ENCODE peak calls at places on chromosomes 2 and 18, in five cellular contexts. M is endodermal cell, N is HCT116, V is fibroblast of pulmonary artery, W is fibroblast of villous mesenchyme. H is an unnamed sample.

GRCh38 chr2:117755768-117756167 is 58.7 kb upstream of the DDX18 start:
- DNase-seq in M (peak; percentile 50), N (no peak), V (no peak), W (no peak), H (no peak)

GRCh38 chr2:95158441-95158840 is 1.2 kb downstream of the ZNF514 start:
- DNase-seq in M (no peak), N (no peak), V (no peak), W (no peak), H (no peak)

GRCh38 chr2:210667726-210668125 is 111.3 kb downstream of the CPS1 start:
- DNase-seq in M (no peak), N (no peak), V (no peak), W (no peak), H (peak; percentile 56)

GRCh38 chr2:215711484-215712034 is 275.7 kb upstream of the FN1 start:
- DNase-seq in M (no peak), N (no peak), V (peak; percentile 86), W (peak; percentile 67), H (peak; percentile 83)

GRCh38 chr2:68124321-68124720 is 33.4 kb upstream of the PNO1 start:
- DNase-seq in M (no peak), N (no peak), V (no peak), W (no peak), H (peak; percentile 40)

GRCh38 chr2:23005469-23005868 is 379.5 kb upstream of the KLHL29 start:
- DNase-seq in M (no peak), N (no peak), V (no peak), W (no peak), H (no peak)

GRCh38 chr2:6202756-6203155 is 510.6 kb downstream of the SOX11 start:
- DNase-seq in M (no peak), N (no peak), V (no peak), W (no peak), H (no peak)

GRCh38 chr2:36569267-36569860 is 28.6 kb downstream of the FEZ2 start:
- DNase-seq in M (no peak), N (no peak), V (no peak), W (peak; percentile 36), H (no peak)

GRCh38 chr2:120893874-120894584 is 158.4 kb downstream of the GLI2 start:
- DNase-seq in M (peak; percentile 82), N (no peak), V (no peak), W (no peak), H (no peak)

GRCh38 chr2:231270221-231271114 is 72.0 kb downstream of the ARMC9 start:
- DNase-seq in M (no peak), N (no peak), V (no peak), W (peak; percentile 56), H (peak; percentile 12)

GRCh38 chr2:204251118-204251757 is 294.0 kb upstream of the PARD3B start:
- DNase-seq in M (no peak), N (no peak), V (no peak), W (no peak), H (no peak)

GRCh38 chr18:47826157-47827074 is 104.0 kb downstream of the SMAD2 start:
- DNase-seq in M (no peak), N (no peak), V (no peak), W (no peak), H (no peak)

GRCh38 chr18:32576296-32576916 is 105.7 kb upstream of the GAREM1 start:
- DNase-seq in M (peak; percentile 74), N (no peak), V (peak; percentile 36), W (no peak), H (no peak)

GRCh38 chr2:241771286-241772062 is 5.1 kb upstream of the GAL3ST2 start:
- DNase-seq in M (peak; percentile 75), N (no peak), V (peak; percentile 33), W (peak; percentile 55), H (peak; percentile 39)

GRCh38 chr2:152367547-152368250 is 32.7 kb downstream of the FMNL2 start:
- DNase-seq in M (no peak), N (no peak), V (no peak), W (peak; percentile 97), H (no peak)

GRCh38 chr2:126778561-126779285 is 120.0 kb upstream of the TEX51 start:
- DNase-seq in M (peak; percentile 66), N (no peak), V (no peak), W (no peak), H (no peak)

GRCh38 chr2:45889053-45889452 is 237.6 kb downstream of the PRKCE start:
- DNase-seq in M (peak; percentile 65), N (no peak), V (peak; percentile 13), W (peak; percentile 69), H (no peak)

GRCh38 chr2:241150660-241151530 is 628 bp downstream of the PPP1R7 start:
- DNase-seq in M (no peak), N (no peak), V (peak; percentile 5), W (peak; percentile 12), H (no peak)

GRCh38 chr2:109290887-109291675 is 162.1 kb downstream of the SH3RF3 start:
- DNase-seq in M (no peak), N (no peak), V (peak; percentile 21), W (peak; percentile 25), H (no peak)

GRCh38 chr18:8045890-8046289 is 478.8 kb downstream of the PTPRM start:
- DNase-seq in M (no peak), N (peak; percentile 15), V (no peak), W (no peak), H (no peak)

GRCh38 chr2:228866781-228867180 is 404.3 kb downstream of the PID1 start:
- DNase-seq in M (no peak), N (no peak), V (no peak), W (peak; percentile 63), H (peak; percentile 54)

GRCh38 chr18:79947881-79948610 is 3.4 kb downstream of the SLC66A2 start:
- DNase-seq in M (peak; percentile 26), N (no peak), V (no peak), W (no peak), H (no peak)

GRCh38 chr2:54468643-54469042 is 12.5 kb downstream of the SPTBN1 start:
- DNase-seq in M (no peak), N (no peak), V (no peak), W (peak; percentile 66), H (peak; percentile 92)

GRCh38 chr2:1979101-1979500 is 234.8 kb upstream of the PXDN start:
- DNase-seq in M (no peak), N (no peak), V (no peak), W (no peak), H (no peak)

GRCh38 chr2:29014331-29014730 is 33.2 kb downstream of the TOGARAM2 start:
- DNase-seq in M (no peak), N (no peak), V (no peak), W (no peak), H (no peak)

GRCh38 chr2:25063876-25064660 is 22.2 kb downstream of the EFR3B start:
- DNase-seq in M (no peak), N (no peak), V (no peak), W (no peak), H (peak; percentile 50)

GRCh38 chr2:135745545-135745944 is 3.9 kb downstream of the UBXN4 start:
- DNase-seq in M (no peak), N (no peak), V (peak; percentile 42), W (peak; percentile 57), H (peak; percentile 73)

GRCh38 chr2:135741395-135742306 is at the start of gene UBXN4:
- DNase-seq in M (peak; percentile 99), N (peak; percentile 98), V (peak; percentile 99), W (peak; percentile 99), H (peak; percentile 99)

GRCh38 chr2:135744761-135745314 is 3.2 kb downstream of the UBXN4 start:
- DNase-seq in M (peak; percentile 73), N (no peak), V (peak; percentile 18), W (peak; percentile 29), H (peak; percentile 22)

GRCh38 chr2:135742307-135742838 is 718 bp downstream of the UBXN4 start:
- DNase-seq in M (no peak), N (no peak), V (peak; percentile 60), W (peak; percentile 80), H (peak; percentile 54)

GRCh38 chr2:135743860-135744259 is 2.2 kb downstream of the UBXN4 start:
- DNase-seq in M (no peak), N (no peak), V (no peak), W (peak; percentile 81), H (peak; percentile 6)
- H3K4me3 ChIP-seq in M (peak overlapping the region; percentile 88), N (no peak overlapping the region), V (peak overlapping the region; percentile 90), W (peak overlapping the region; percentile 87), H (peak overlapping the region; percentile 20)

GRCh38 chr2:47402805-47403691 is at the start of gene MSH2:
- DNase-seq in M (peak; percentile 98), N (peak; percentile 80), V (peak; percentile 92), W (peak; percentile 91), H (peak; percentile 84)
- TF ChIP-seq CTCF in M (peak; percentile 46), N (no peak), V (no peak), W (no peak), H (no peak)

GRCh38 chr2:11802782-11803191 is 56.4 kb downstream of the LPIN1 start:
- DNase-seq in M (peak; percentile 35), N (no peak), V (peak; percentile 76), W (peak; percentile 64), H (peak; percentile 77)

GRCh38 chr2:11799826-11800225 is 53.4 kb downstream of the LPIN1 start:
- DNase-seq in M (peak; percentile 20), N (no peak), V (no peak), W (no peak), H (no peak)

GRCh38 chr2:11798946-11799495 is 52.6 kb downstream of the LPIN1 start:
- DNase-seq in M (no peak), N (no peak), V (no peak), W (no peak), H (no peak)

GRCh38 chr2:11796190-11797171 is 50.0 kb downstream of the LPIN1 start:
- DNase-seq in M (peak; percentile 15), N (no peak), V (no peak), W (peak; percentile 85), H (peak; percentile 97)

DNA sequence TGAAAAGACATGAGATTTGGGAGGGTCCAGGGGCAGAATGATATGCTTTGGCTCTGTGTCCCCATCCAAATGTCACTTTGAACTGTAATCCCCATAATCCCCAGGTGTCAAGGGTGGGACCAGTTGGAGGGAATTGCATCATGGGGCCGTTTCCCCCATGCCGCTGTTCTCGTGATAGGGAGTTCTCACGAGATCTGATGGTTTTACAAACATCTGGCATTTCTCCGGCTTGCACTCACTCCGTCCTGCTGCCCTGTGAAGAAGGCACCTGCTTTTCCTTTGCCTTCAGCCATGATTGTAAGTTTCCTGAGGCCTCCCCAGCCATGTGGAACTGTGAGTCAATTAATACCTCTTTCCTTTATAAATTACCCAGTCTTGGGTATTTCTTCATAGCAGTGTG is 51.4 kb downstream of the LPIN1 start:
- DNase-seq in M (peak; percentile 22), N (no peak), V (no peak), W (no peak), H (no peak)
- H3K4me3 ChIP-seq in M (no peak overlapping the region), N (no peak overlapping the region), V (no peak overlapping the region), W (no peak overlapping the region), H (no peak overlapping the region)

GRCh38 chr2:80091237-80091636 is 213.3 kb downstream of the LRRTM1 start:
- DNase-seq in M (no peak), N (no peak), V (no peak), W (no peak), H (no peak)

DNA sequence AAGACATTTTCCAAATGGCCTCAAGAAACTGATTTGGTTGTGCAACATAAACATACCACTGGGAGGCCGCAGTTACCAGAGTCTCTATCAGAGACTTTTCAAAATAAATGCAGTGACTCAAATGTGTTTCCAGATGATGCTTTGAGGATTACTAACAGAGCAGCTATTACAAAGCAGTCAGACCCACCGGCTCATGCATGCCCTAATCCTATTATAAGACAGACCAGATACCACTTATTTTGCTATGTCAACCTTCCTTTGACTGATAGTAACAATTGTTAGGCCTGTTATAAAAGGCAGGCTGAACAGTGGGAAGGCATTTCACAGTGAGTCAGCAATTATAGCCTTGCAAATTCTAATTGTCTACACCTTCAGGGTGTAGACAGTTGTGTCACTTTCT is 217.7 kb downstream of the LRRTM1 start:
- DNase-seq in M (no peak), N (no peak), V (peak; percentile 60), W (peak; percentile 83), H (peak; percentile 82)
- TF ChIP-seq CTCF in M (peak; percentile 36), N (no peak), V (peak; percentile 1), W (no peak), H (peak; percentile 44)

H was measured in AG10803.